ENCODE peak calls at places on chromosomes 2 and 18, in four cellular contexts. U is SK-N-SH, I is GM12878, Y is K562. S is an unnamed sample.

GRCh38 chr18:55272510-55273243 is 313.4 kb upstream of the CCDC68 start:
- DNase-seq in Y (no peak), U (no peak), I (no peak), S (no peak)

GRCh38 chr2:94879314-94879981 is 8.2 kb downstream of the TEKT4 start:
- DNase-seq in Y (no peak), I (no peak), U (no peak), S (no peak)

GRCh38 chr2:101286684-101287083 is 21.8 kb downstream of the RNF149 start:
- DNase-seq in Y (no peak), I (no peak), U (no peak), S (no peak)

GRCh38 chr18:58541789-58542425 is 87.0 kb downstream of the ALPK2 start:
- DNase-seq in Y (no peak), I (peak; percentile 91), U (no peak), S (no peak)

GRCh38 chr2:165203689-165204559 is at the start of gene SCN3A:
- DNase-seq in Y (peak; percentile 33), U (peak; percentile 25), I (no peak), S (peak; percentile 3)

GRCh38 chr2:119009110-119009509 is 67.1 kb downstream of the MARCO start:
- DNase-seq in Y (no peak), U (no peak), I (no peak), S (no peak)

GRCh38 chr2:197839327-197839726 is 34.9 kb downstream of the PLCL1 start:
- DNase-seq in Y (no peak), I (no peak), U (no peak), S (peak; percentile 15)

GRCh38 chr2:177265834-177266817 is 1.6 kb upstream of the NFE2L2 start:
- DNase-seq in U (no peak), I (no peak), Y (peak; percentile 71), S (no peak)

GRCh38 chr2:196171248-196171871 is at the start of gene STK17B:
- DNase-seq in U (peak; percentile 100), Y (peak; percentile 93), I (peak; percentile 82), S (peak; percentile 95)

GRCh38 chr2:60316381-60317028 is 236.9 kb downstream of the BCL11A start:
- DNase-seq in U (no peak), Y (no peak), I (no peak), S (no peak)

GRCh38 chr2:26033270-26033768 is 565 bp upstream of the RAB10 start:
- DNase-seq in U (no peak), Y (peak; percentile 69), I (no peak), S (peak; percentile 84)

GRCh38 chr2:144240656-144241339 is 279.1 kb downstream of the ZEB2 start:
- DNase-seq in Y (no peak), U (no peak), I (peak; percentile 74), S (no peak)

GRCh38 chr2:203022751-203023150 is 8.1 kb downstream of the NBEAL1 start:
- DNase-seq in Y (no peak), I (no peak), U (no peak), S (no peak)
- TF ChIP-seq JUND in Y (no peak), I (no peak), U (no peak), S (no peak)

GRCh38 chr18:28974504-28974903 is 797.6 kb upstream of the CDH2 start:
- DNase-seq in I (no peak), Y (no peak), U (no peak), S (no peak)

GRCh38 chr18:28973324-28973723 is 796.4 kb upstream of the CDH2 start:
- DNase-seq in U (no peak), I (no peak), Y (no peak), S (no peak)

GRCh38 chr18:28972333-28972732 is 795.4 kb upstream of the CDH2 start:
- DNase-seq in Y (no peak), U (no peak), I (no peak), S (no peak)
- TF ChIP-seq JUND in Y (no peak), U (no peak), I (no peak), S (no peak)

GRCh38 chr2:31253344-31254155 is 19.6 kb downstream of the EHD3 start:
- DNase-seq in Y (peak; percentile 19), I (no peak), U (no peak), S (no peak)
- TF ChIP-seq JUND in Y (no peak), I (no peak), U (no peak), S (no peak)

GRCh38 chr2:33297748-33298035 is 178.8 kb upstream of the RASGRP3 start:
- DNase-seq in I (no peak), U (no peak), Y (no peak), S (no peak)

GRCh38 chr2:33292063-33292462 is 184.4 kb upstream of the RASGRP3 start:
- DNase-seq in Y (no peak), U (no peak), I (no peak), S (no peak)

GRCh38 chr2:33291278-33292013 is 185.0 kb upstream of the RASGRP3 start:
- DNase-seq in U (no peak), I (no peak), Y (no peak), S (no peak)

GRCh38 chr2:33289961-33290360 is 186.5 kb upstream of the RASGRP3 start:
- DNase-seq in Y (no peak), I (no peak), U (no peak), S (no peak)

DNA sequence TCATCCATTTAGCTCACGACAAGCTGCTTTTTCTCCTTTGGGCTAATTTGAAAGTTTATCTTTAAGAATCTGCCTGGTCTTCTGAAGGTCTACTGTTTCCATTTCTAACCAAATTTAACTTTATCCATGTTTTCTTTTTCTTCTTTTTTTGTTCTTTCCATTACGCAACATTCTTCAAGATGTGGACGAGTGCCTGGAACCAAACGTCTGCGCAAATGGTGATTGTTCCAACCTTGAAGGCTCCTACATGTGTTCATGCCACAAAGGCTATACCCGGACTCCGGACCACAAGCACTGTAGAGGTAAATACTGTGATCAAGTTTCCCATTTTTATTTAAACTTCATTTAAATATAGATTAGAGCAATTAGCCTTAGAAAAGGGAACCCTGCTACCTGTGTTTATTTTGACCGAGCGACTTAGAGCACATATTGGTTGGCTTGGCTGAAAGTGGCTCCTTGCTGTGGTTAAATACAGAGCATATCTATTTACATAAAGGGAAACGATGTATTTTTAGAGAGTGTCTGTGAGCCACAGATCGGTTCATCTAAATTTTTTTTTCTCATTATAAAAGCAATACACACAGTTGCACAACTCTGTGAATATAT is 183.4 kb upstream of the RASGRP3 start:
- DNase-seq in Y (no peak), I (no peak), U (no peak), S (no peak)
- TF ChIP-seq JUND in Y (no peak), I (no peak), U (no peak), S (no peak)

GRCh38 chr2:173435574-173435973 is 80.9 kb downstream of the CDCA7 start:
- DNase-seq in Y (no peak), U (no peak), I (no peak), S (no peak)

GRCh38 chr2:173436088-173436487 is 81.4 kb downstream of the CDCA7 start:
- DNase-seq in Y (no peak), U (no peak), I (no peak), S (no peak)

GRCh38 chr2:173446722-173447121 is 92.0 kb downstream of the CDCA7 start:
- DNase-seq in Y (no peak), U (no peak), I (no peak), S (no peak)

GRCh38 chr2:173441222-173441621 is 86.5 kb downstream of the CDCA7 start:
- DNase-seq in Y (no peak), U (no peak), I (no peak), S (no peak)
- TF ChIP-seq JUND in Y (no peak), U (no peak), I (no peak), S (no peak)

GRCh38 chr18:61308795-61309393 is 24.3 kb upstream of the CDH20 start:
- DNase-seq in I (no peak), Y (no peak), U (no peak), S (no peak)

DNA sequence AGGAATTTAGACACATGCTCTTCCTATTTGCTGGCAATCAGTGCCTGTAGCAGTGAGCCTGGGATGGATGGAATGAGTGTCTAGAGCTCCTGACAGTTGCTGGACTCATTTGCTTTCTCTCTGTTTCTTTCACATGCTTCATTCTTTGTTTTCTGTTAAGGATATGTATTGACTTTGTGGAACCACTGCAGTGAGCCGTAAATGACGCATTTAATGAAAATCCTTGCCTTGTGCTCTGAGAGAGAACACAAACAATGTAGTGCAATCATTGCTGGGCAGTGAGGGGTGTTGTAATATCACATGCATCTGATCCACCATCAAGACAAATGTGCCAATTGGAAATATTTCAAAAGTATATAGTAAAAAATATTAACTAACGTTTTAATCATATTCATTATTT is 25.2 kb upstream of the CDH20 start:
- DNase-seq in Y (no peak), U (no peak), I (no peak), S (no peak)
- TF ChIP-seq JUND in Y (no peak), U (no peak), I (no peak), S (no peak)

GRCh38 chr2:1816414-1816911 is 72.1 kb upstream of the PXDN start:
- DNase-seq in Y (no peak), U (no peak), I (no peak), S (no peak)
- TF ChIP-seq JUND in Y (no peak), U (no peak), I (no peak), S (no peak)

DNA sequence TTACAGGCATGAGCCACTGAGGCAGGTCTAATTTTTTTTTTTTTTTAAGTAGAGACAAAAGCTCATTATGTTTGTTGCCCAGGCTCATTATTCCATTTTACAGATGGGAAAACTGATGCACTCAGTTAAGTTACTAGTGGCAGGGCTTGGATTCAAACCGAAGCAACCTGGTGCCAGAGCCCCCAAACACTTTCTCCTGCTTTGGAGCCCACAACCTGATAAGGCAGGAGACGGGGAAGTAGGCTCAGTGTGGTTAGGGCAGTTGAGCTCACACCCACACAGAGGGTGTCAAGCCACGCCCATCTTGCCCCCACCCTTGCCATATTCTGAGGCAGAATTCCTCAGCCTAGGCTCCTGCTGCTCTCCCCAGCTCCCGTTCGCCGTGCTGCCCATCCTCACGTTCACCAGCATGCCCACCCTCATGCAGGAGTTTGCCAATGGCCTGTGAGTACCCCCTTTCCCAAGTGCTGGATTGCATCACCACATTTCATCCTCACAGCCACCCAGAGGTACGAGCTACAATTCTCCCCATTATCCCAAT is 5.8 kb upstream of the CTDSP1 start:
- DNase-seq in I (no peak), Y (peak; percentile 87), U (peak; percentile 6), S (no peak)
- TF ChIP-seq JUND in I (no peak), Y (peak; percentile 56), U (no peak), S (no peak)

S was measured in T47D.